ENCODE peak calls at places on chromosomes 2 and 18, in nine cellular contexts. I, E, M, Y, U, Q, O, T and D are unnamed samples.

GRCh38 chr18:45764000-45764686 is 40.2 kb downstream of the SLC14A1 start:
- DNase-seq in I (no peak), E (no peak), M (no peak), Y (no peak), U (peak; percentile 37), Q (no peak), O (no peak), T (no peak), D (peak; percentile 47)

GRCh38 chr2:64987001-64987962 is 1.9 kb upstream of the SLC1A4 start:
- DNase-seq in I (no peak), E (no peak), M (no peak), Y (peak; percentile 18), U (peak; percentile 30), Q (no peak), O (no peak), T (no peak), D (peak; percentile 36)

GRCh38 chr2:176490061-176490861 is 221.0 kb downstream of the MTX2 start:
- DNase-seq in I (no peak), E (peak; percentile 25), M (no peak), Y (peak; percentile 67), U (peak; percentile 54), Q (no peak), O (peak; percentile 0), T (no peak), D (peak; percentile 42)

GRCh38 chr18:70499218-70499691 is 210.4 kb downstream of the SOCS6 start:
- DNase-seq in I (no peak), E (no peak), M (no peak), Y (no peak), U (no peak), Q (no peak), O (no peak), T (no peak), D (no peak)

GRCh38 chr2:85732467-85733120 is 21.2 kb upstream of the ATOH8 start:
- DNase-seq in I (no peak), E (no peak), M (no peak), Y (peak; percentile 53), U (no peak), Q (no peak), O (no peak), T (no peak), D (no peak)

GRCh38 chr2:157349949-157350510 is 24.4 kb upstream of the ERMN start:
- DNase-seq in I (no peak), E (no peak), M (no peak), Y (peak; percentile 25), U (peak; percentile 3), Q (no peak), O (no peak), T (no peak), D (peak; percentile 22)

GRCh38 chr18:72762505-72763122 is 105.2 kb downstream of the NETO1 start:
- DNase-seq in I (peak; percentile 59), E (no peak), M (no peak), Y (peak; percentile 62), U (peak; percentile 70), Q (peak; percentile 63), O (peak; percentile 72), T (peak; percentile 26), D (peak; percentile 76)

GRCh38 chr2:71930073-71930681 is 217.5 kb downstream of the CYP26B1 start:
- DNase-seq in I (peak; percentile 7), E (no peak), M (no peak), Y (peak; percentile 96), U (no peak), Q (no peak), O (no peak), T (no peak), D (no peak)

GRCh38 chr2:196459539-196459938 is 180.0 kb upstream of the CCDC150 start:
- DNase-seq in I (no peak), E (no peak), M (peak; percentile 14), Y (peak; percentile 19), U (peak; percentile 68), Q (no peak), O (no peak), T (no peak), D (peak; percentile 66)

GRCh38 chr18:697771-698170 is 14.7 kb downstream of the ENOSF1 start:
- DNase-seq in I (no peak), E (peak; percentile 13), M (no peak), Y (no peak), U (no peak), Q (no peak), O (no peak), T (no peak), D (no peak)

GRCh38 chr2:3627500-3628100 is 30.4 kb upstream of the ALLC start:
- DNase-seq in I (no peak), E (peak; percentile 8), M (no peak), Y (no peak), U (no peak), Q (no peak), O (no peak), T (no peak), D (no peak)

GRCh38 chr2:70851704-70852103 is 16.1 kb upstream of the CD207 start:
- DNase-seq in I (no peak), E (no peak), M (no peak), Y (no peak), U (no peak), Q (no peak), O (no peak), T (no peak), D (peak; percentile 18)

GRCh38 chr2:100784681-100785080 is 35.3 kb upstream of the NPAS2 start:
- DNase-seq in I (no peak), E (no peak), M (no peak), Y (no peak), U (no peak), Q (no peak), O (no peak), T (peak; percentile 50), D (no peak)

GRCh38 chr2:203759692-203760365 is 53.4 kb downstream of the CD28 start:
- DNase-seq in I (peak; percentile 23), E (peak; percentile 56), M (peak; percentile 88), Y (peak; percentile 81), U (peak; percentile 38), Q (peak; percentile 95), O (no peak), T (peak; percentile 74), D (peak; percentile 53)

GRCh38 chr2:115165529-115166109 is 723.2 kb downstream of the DPP10 start:
- DNase-seq in I (no peak), E (no peak), M (peak; percentile 14), Y (peak; percentile 33), U (peak; percentile 56), Q (no peak), O (peak; percentile 69), T (no peak), D (peak; percentile 53)

GRCh38 chr2:208326016-208326415 is 60.0 kb downstream of the PIKFYVE start:
- DNase-seq in I (no peak), E (no peak), M (no peak), Y (no peak), U (no peak), Q (no peak), O (no peak), T (no peak), D (no peak)

GRCh38 chr2:222751238-222751637 is 79.8 kb downstream of the MOGAT1 start:
- DNase-seq in I (no peak), E (no peak), M (no peak), Y (no peak), U (no peak), Q (no peak), O (no peak), T (no peak), D (no peak)

GRCh38 chr2:235675678-235676535 is 182.1 kb downstream of the AGAP1 start:
- DNase-seq in I (no peak), E (no peak), M (no peak), Y (peak; percentile 26), U (peak; percentile 29), Q (peak; percentile 65), O (no peak), T (peak; percentile 31), D (no peak)

DNA sequence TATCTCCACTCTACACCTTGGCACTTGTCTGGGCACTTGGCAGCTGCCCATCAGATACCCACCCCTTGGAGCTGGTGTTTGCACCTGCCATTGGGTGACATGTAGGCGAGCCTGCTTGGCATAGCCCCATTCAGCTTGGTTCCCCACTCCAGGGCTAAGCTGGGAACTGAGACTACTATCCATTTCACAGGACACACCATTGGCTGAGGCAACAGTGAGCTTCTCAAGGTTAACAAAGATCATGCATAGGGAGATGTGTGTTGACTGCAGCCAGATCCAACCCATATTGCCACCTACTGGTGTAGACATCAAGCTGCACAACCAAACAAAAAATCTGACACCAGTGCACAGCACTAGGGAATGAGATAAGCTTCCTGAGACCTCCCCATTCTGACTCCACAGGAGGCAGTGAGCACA is 1389.8 kb upstream of the TMEFF2 start:
- DNase-seq in I (no peak), E (no peak), M (peak; percentile 2), Y (no peak), U (peak; percentile 31), Q (no peak), O (peak; percentile 49), T (peak; percentile 10), D (peak; percentile 63)
- TF ChIP-seq CTCF in I (peak; percentile 31), E (no peak), M (peak; percentile 63), Y (no peak), U (peak; percentile 58), Q (peak; percentile 30), O (peak; percentile 35), T (peak; percentile 82), D (peak; percentile 69)

DNA sequence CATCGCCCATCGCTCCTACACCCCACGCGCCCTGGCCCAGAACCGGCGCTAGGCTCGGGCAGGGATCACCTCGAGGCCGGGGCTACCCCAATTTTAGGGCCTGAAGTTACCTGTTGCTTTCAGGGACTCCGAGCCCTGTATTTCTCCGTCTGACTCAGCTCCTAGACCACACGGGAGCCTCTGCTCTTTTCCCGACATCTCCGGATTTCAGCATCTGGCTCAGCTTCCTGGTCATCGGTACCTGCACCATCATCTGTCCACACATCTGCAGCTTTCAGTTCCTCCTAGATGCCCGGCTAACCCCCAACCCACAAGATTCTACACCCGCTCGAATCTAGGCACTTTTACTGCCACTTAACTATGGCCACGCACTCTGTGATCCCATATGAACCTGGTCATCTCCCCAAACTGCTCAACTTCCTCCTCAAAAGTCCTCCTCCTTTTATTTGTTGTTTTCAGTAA is 12.1 kb upstream of the HMSD start:
- DNase-seq in I (no peak), E (no peak), M (no peak), Y (no peak), U (no peak), Q (no peak), O (no peak), T (no peak), D (no peak)
- H3K4me3 ChIP-seq in I (peak overlapping the region; percentile 68), E (peak overlapping the region; percentile 44), M (peak overlapping the region; percentile 57), Y (peak overlapping the region; percentile 77), U (peak overlapping the region; percentile 67), Q (no peak overlapping the region), O (peak overlapping the region; percentile 31), T (peak overlapping the region; percentile 64), D (peak overlapping the region; percentile 62)

GRCh38 chr2:161017780-161018440 is 142.3 kb upstream of the TANK start:
- DNase-seq in I (no peak), E (no peak), M (no peak), Y (peak; percentile 65), U (peak; percentile 28), Q (no peak), O (peak; percentile 34), T (no peak), D (no peak)
- TF ChIP-seq CTCF in I (no peak), E (no peak), M (no peak), Y (no peak), U (no peak), Q (no peak), O (no peak), T (no peak), D (no peak)

DNA sequence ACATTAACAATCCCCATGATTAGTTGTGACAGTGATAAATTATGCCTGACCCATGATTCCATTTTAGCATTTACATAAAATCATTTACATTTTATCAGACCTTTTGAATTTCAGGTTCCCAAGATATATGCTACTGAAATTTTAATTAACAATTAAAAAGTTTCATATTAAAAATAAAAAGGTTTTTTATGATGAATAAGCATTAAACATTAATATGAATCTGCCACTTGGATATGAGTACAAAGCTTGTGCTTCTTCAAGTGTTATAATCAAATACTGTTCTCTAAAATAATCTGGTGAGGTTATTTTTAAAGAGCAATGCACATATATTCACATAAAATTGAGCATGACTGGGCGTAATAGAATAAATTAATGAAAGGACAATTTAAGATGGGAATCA is 1218.0 kb downstream of the CNTNAP5 start:
- DNase-seq in I (no peak), E (no peak), M (no peak), Y (no peak), U (no peak), Q (no peak), O (no peak), T (no peak), D (no peak)
- H3K4me3 ChIP-seq in I (no peak overlapping the region), E (no peak overlapping the region), M (no peak overlapping the region), Y (no peak overlapping the region), U (no peak overlapping the region), Q (no peak overlapping the region), O (no peak overlapping the region), T (no peak overlapping the region), D (no peak overlapping the region)